ENCODE peak calls at places on chromosomes 7 and 10, in seven cellular contexts. One of them, this sample, is unnamed.

GRCh38 chr7:23020742-23021401 is 6.9 kb upstream of the HYCC1 start:
- DNase-seq in T-helper 22 cell: no peak
- DNase-seq in NCI-H1092: no peak
- DNase-seq in H7: no peak
- DNase-seq in hepatocyte: no peak
- DNase-seq in CD8-positive, alpha-beta memory T cell: no peak
- DNase-seq in ACHN: no peak
- DNase-seq in this sample: peak

GRCh38 chr10:114691442-114691941 is 33.4 kb upstream of the ABLIM1 start:
- DNase-seq in T-helper 22 cell: no peak
- DNase-seq in NCI-H1092: no peak
- DNase-seq in H7: no peak
- DNase-seq in hepatocyte: no peak
- DNase-seq in CD8-positive, alpha-beta memory T cell: no peak
- DNase-seq in ACHN: peak
- DNase-seq in this sample: no peak

GRCh38 chr7:897771-898376 is 21.5 kb downstream of the GET4 start:
- DNase-seq in T-helper 22 cell: no peak
- DNase-seq in NCI-H1092: no peak
- DNase-seq in H7: no peak
- DNase-seq in hepatocyte: peak
- DNase-seq in CD8-positive, alpha-beta memory T cell: no peak
- DNase-seq in ACHN: no peak
- DNase-seq in this sample: no peak

GRCh38 chr7:94823952-94824351 is 83.4 kb upstream of the PPP1R9A start:
- DNase-seq in T-helper 22 cell: no peak
- DNase-seq in NCI-H1092: no peak
- DNase-seq in H7: no peak
- DNase-seq in hepatocyte: peak
- DNase-seq in CD8-positive, alpha-beta memory T cell: no peak
- DNase-seq in ACHN: peak
- DNase-seq in this sample: no peak

GRCh38 chr10:46216836-46217748 is 69.7 kb upstream of the ANTXRL start:
- DNase-seq in T-helper 22 cell: no peak
- DNase-seq in NCI-H1092: no peak
- DNase-seq in H7: peak
- DNase-seq in hepatocyte: no peak
- DNase-seq in CD8-positive, alpha-beta memory T cell: no peak
- DNase-seq in ACHN: no peak
- DNase-seq in this sample: peak

GRCh38 chr10:114294549-114294948 is 55.5 kb downstream of the VWA2 start:
- DNase-seq in T-helper 22 cell: no peak
- DNase-seq in NCI-H1092: no peak
- DNase-seq in H7: no peak
- DNase-seq in hepatocyte: no peak
- DNase-seq in CD8-positive, alpha-beta memory T cell: no peak
- DNase-seq in ACHN: no peak
- DNase-seq in this sample: no peak

GRCh38 chr10:121092341-121093099 is 241.4 kb downstream of the WDR11 start:
- DNase-seq in T-helper 22 cell: no peak
- DNase-seq in NCI-H1092: no peak
- DNase-seq in H7: no peak
- DNase-seq in hepatocyte: no peak
- DNase-seq in CD8-positive, alpha-beta memory T cell: no peak
- DNase-seq in ACHN: peak
- DNase-seq in this sample: no peak

GRCh38 chr10:103096130-103096529 is 96.9 kb downstream of the NT5C2 start:
- DNase-seq in T-helper 22 cell: no peak
- DNase-seq in NCI-H1092: no peak
- DNase-seq in H7: no peak
- DNase-seq in hepatocyte: no peak
- DNase-seq in CD8-positive, alpha-beta memory T cell: no peak
- DNase-seq in ACHN: no peak
- DNase-seq in this sample: no peak

GRCh38 chr7:135910393-135911036 is 66.6 kb downstream of the MTPN start:
- DNase-seq in T-helper 22 cell: no peak
- DNase-seq in NCI-H1092: no peak
- DNase-seq in H7: no peak
- DNase-seq in hepatocyte: no peak
- DNase-seq in CD8-positive, alpha-beta memory T cell: no peak
- DNase-seq in ACHN: no peak
- DNase-seq in this sample: no peak